ENCODE peak calls at places on chromosome 9, in eight cellular contexts. L is SK-N-SH, P is GM12878, A is A549, Z is HCT116, V is HepG2, I is H1, R is K562. K is an unnamed sample.

GRCh38 chr9:108057421-108058136 is 568.0 kb upstream of the KLF4 start:
- DNase-seq in I (no peak), P (no peak), V (no peak), Z (no peak), L (no peak), R (no peak), A (peak), K (peak)

GRCh38 chr9:135888766-135889394 is 18.5 kb downstream of the CAMSAP1 start:
- DNase-seq in L (no peak), R (no peak), A (no peak), P (no peak), I (no peak), V (no peak), Z (no peak), K (no peak)

GRCh38 chr9:133619791-133620190 is 10.6 kb upstream of the FAM163B start:
- DNase-seq in Z (no peak), P (no peak), V (no peak), L (no peak), I (no peak), A (no peak), R (no peak), K (no peak)

GRCh38 chr9:114174876-114175771 is 19.8 kb downstream of the COL27A1 start:
- DNase-seq in A (no peak), V (peak), I (no peak), R (no peak), Z (no peak), L (peak), P (no peak), K (no peak)

GRCh38 chr9:133818444-133818843 is 80.3 kb upstream of the SARDH start:
- DNase-seq in Z (no peak), I (no peak), R (no peak), V (peak), A (peak), L (no peak), P (no peak), K (no peak)

GRCh38 chr9:115225459-115226116 is 107.6 kb upstream of the TNC start:
- DNase-seq in A (no peak), P (no peak), I (no peak), V (no peak), Z (no peak), L (no peak), R (no peak), K (no peak)

GRCh38 chr9:15354713-15355112 is 47.7 kb upstream of the TTC39B start:
- DNase-seq in V (peak), Z (no peak), P (no peak), I (no peak), R (no peak), A (no peak), L (no peak), K (no peak)

GRCh38 chr9:81814404-81814793 is 113.8 kb upstream of the SPATA31D4 start:
- DNase-seq in L (no peak), Z (no peak), R (no peak), I (no peak), V (peak), A (no peak), P (no peak), K (no peak)

GRCh38 chr9:18229992-18230676 is 243.8 kb upstream of the ADAMTSL1 start:
- DNase-seq in I (no peak), P (no peak), V (no peak), L (no peak), R (no peak), A (no peak), Z (no peak), K (no peak)

GRCh38 chr9:742104-742503 is 99.4 kb upstream of the DMRT1 start:
- DNase-seq in L (no peak), P (no peak), V (no peak), A (no peak), R (no peak), I (no peak), Z (no peak), K (no peak)

GRCh38 chr9:69122086-69122390 is 52.0 kb upstream of the TJP2 start:
- DNase-seq in V (peak), I (peak), R (no peak), P (no peak), L (peak), A (peak), Z (no peak), K (no peak)

GRCh38 chr9:92963831-92964606 is 16.7 kb downstream of the FGD3 start:
- DNase-seq in L (no peak), P (peak), I (no peak), R (no peak), A (no peak), Z (no peak), V (peak), K (no peak)

GRCh38 chr9:99108131-99108530 is 3.2 kb downstream of the TGFBR1 start:
- DNase-seq in L (no peak), V (no peak), A (no peak), I (no peak), P (no peak), Z (no peak), R (no peak), K (no peak)

GRCh38 chr9:121369595-121370265 is at the start of gene STOM:
- DNase-seq in P (no peak), Z (no peak), A (no peak), V (peak), I (no peak), L (peak), R (peak), K (peak)

GRCh38 chr9:134597957-134598883 is 43.4 kb upstream of the COL5A1 start:
- DNase-seq in Z (no peak), L (peak), A (no peak), I (no peak), V (peak), R (no peak), P (no peak), K (no peak)

GRCh38 chr9:137194388-137194787 is 5.9 kb downstream of the SSNA1 start:
- DNase-seq in R (no peak), L (no peak), I (no peak), P (no peak), Z (no peak), A (no peak), V (no peak), K (no peak)
- TF ChIP-seq MAX in R (no peak), L (no peak), I (no peak), P (no peak), Z (no peak), A (no peak), V (no peak), K (no peak)

DNA sequence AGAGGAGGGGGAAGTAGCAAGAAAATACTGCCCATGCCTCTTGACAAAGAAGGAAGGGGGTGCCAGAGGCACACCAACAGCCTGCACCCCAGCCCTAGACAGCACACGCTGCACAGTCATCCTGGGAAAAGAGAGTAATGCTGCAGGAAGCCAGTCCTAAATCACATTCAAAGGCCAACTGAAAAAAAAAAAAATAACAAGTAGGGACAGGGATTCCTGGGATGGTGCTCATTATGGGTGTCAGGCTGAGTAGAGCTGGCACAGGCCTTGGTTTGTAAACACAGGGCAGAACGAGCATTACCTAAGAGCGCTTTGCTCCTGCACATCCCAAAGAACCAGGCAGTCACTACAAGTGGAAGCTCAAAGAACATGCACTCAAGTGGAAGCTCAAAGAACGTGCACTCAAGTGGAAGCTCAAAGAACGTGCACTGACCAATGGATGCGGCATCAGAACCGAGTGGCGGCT is 7.8 kb downstream of the RAPGEF1 start:
- DNase-seq in Z (no peak), L (no peak), A (no peak), V (peak), P (no peak), R (no peak), I (no peak), K (peak)
- H3K27ac ChIP-seq in Z (no peak), L (no peak), A (no peak), V (peak), P (peak), R (no peak), I (no peak), K (no peak)

GRCh38 chr9:129749575-129749974 is 3.3 kb downstream of the PTGES start:
- DNase-seq in P (no peak), Z (no peak), I (no peak), R (no peak), V (no peak), L (no peak), A (no peak), K (no peak)

GRCh38 chr9:129755151-129755550 is 2.3 kb upstream of the PTGES start:
- DNase-seq in Z (no peak), A (no peak), R (no peak), V (no peak), P (no peak), L (no peak), I (no peak), K (no peak)

GRCh38 chr9:129750010-129750409 is 2.8 kb downstream of the PTGES start:
- DNase-seq in P (no peak), V (no peak), R (no peak), L (no peak), I (no peak), Z (no peak), A (peak), K (no peak)

GRCh38 chr9:129752915-129753724 is at the start of gene PTGES:
- DNase-seq in R (peak), Z (peak), L (peak), P (no peak), A (peak), I (peak), V (no peak), K (peak)

DNA sequence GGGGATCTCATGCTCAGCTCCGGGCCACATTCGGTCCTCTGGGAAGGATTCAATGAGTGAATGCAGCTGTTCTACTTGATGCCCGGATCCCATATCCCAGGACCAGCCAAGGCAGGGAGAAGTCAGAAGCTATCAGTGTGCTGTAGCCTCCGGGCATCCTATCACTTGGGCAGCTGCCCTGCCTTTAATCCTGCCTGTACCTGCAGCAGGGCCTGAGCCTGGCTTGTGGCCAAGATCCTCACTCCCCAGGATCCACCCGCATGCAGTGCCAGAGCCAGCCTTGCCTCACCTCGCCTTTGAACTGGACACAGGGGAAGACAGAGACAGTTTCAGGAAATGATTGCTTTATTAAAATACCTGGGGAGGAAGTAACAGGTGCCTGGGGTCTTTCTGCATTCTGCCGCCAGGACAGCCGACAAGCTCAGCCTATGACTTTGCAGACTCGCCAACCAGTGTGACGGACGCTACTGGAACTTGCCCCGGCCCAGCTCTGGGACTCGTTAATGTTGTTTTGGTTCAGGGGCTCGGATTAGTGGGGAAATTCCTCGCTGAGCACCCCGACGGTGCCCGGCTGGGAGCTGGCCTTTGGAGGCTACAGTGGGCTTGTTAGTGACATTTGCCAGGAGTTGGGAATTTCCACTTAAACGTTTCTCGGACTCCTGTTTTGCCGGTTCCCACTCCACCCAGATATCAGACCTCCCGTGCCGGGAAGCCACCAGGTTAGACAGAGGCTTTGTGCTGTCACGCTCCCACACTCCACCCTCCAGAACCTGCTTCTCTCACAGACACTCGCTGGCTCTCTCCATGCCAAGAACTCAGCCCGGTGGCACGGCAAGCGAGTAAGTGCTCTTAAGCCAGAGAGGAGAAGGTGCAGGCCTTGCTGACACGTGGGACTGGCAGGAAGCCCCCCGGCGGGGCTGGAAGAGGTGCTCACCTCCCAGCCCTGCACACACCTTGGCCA is 721 bp downstream of the PTGES start:
- DNase-seq in Z (no peak), L (peak), I (no peak), V (no peak), A (no peak), P (no peak), R (no peak), K (no peak)
- TF ChIP-seq MAX in Z (peak), L (no peak), I (no peak), V (no peak), A (no peak), P (no peak), R (no peak), K (no peak)

DNA sequence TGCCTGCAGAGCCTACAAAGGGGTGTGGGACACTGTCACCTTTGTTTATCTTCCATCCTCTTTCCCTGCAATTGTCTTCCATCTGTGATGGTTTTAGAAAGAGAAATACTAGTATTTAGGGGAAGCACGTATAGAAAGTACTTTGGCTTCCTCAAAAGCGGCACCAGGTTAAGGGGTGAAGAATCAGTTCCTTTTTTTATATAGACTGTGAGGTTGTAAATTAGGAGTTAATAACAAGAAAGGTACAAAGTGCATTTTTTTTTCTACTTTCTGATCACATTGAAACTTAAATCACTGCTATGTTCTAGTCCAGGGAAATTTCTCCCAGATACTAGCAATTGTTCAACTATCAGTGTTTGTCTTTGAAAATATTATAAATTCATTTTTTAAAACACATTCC is 219.3 kb downstream of the CEMIP2 start:
- DNase-seq in V (no peak), R (no peak), Z (no peak), L (no peak), A (no peak), P (peak), I (no peak), K (no peak)
- H3K27ac ChIP-seq in V (no peak), R (no peak), Z (no peak), L (no peak), A (no peak), P (no peak), I (no peak), K (no peak)

GRCh38 chr9:104820336-104820735 is 56.4 kb downstream of the NIPSNAP3B start:
- DNase-seq in V (no peak), P (no peak), I (no peak), A (no peak), L (no peak), R (peak), Z (no peak), K (no peak)
- TF ChIP-seq MAX in V (no peak), P (no peak), I (no peak), A (no peak), L (no peak), R (no peak), Z (no peak), K (no peak)

DNA sequence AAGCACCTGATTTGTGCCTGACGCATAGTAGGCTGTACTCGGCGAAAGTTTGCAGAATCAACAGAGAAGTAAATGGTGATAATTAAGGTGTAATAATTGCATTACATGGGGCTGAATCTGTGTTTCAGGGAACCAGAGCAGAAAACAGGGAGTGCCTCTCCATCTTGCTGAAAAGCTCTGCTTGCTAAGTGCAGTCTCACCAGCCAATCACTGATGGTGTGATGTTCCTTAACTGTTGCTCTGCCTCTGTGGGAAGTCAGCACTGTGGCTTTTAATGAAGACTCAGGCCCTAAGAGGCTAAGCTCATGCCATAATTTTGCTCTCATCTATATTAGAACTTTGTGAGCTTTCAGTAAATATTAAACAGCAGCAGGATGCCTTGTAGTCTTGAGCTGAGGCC is 4.4 kb downstream of the PHF24 start:
- DNase-seq in Z (no peak), I (no peak), R (no peak), P (no peak), V (no peak), A (no peak), L (no peak), K (no peak)
- H3K27ac ChIP-seq in Z (no peak), I (no peak), R (no peak), P (no peak), V (no peak), A (no peak), L (no peak), K (no peak)

GRCh38 chr9:109319072-109319630 is 1.7 kb downstream of the EPB41L4B start:
- DNase-seq in R (no peak), I (peak), L (peak), Z (no peak), P (no peak), A (no peak), V (no peak), K (no peak)

GRCh38 chr9:109317979-109318671 is 2.7 kb downstream of the EPB41L4B start:
- DNase-seq in L (no peak), R (no peak), V (no peak), P (no peak), I (peak), A (no peak), Z (no peak), K (no peak)

GRCh38 chr9:109315889-109316640 is 4.8 kb downstream of the EPB41L4B start:
- DNase-seq in V (peak), Z (peak), I (no peak), R (no peak), A (peak), P (no peak), L (no peak), K (no peak)

GRCh38 chr9:109315480-109315879 is 5.4 kb downstream of the EPB41L4B start:
- DNase-seq in A (no peak), V (no peak), Z (no peak), I (no peak), P (no peak), L (no peak), R (no peak), K (no peak)

DNA sequence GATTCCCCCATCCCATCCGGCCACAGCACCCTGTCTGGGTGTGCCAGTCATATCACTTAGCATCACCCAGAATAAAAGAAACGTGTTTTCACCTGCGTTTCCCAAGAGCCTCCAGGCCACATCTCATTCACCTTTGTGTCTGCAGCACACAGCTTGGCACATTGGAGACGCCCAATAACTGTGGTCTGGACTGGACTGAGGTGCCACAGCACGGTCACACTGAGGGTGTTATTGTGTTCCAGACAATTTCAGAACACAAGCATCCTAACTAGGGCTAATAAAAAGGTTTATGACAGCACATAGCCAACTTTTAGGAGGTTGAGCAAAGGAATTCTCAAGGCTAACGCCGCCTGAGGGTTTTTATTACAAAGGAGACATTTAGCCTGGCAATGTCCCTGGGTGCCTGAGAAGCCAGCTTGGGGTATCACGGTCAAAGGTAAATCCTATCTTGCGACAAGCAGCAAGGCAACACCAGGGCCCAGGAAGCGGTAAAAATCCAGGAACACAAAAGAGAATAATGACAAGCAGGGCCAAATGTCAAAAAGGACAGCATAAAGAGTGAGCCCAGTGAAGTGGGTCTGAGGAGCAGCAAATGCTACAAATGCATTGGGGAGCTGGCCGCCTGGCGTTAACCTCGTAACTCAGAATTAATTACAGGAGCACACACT is 3.4 kb downstream of the EPB41L4B start:
- DNase-seq in I (no peak), R (no peak), L (peak), V (no peak), Z (no peak), P (no peak), A (no peak), K (no peak)
- TF ChIP-seq MAX in I (no peak), R (no peak), L (no peak), V (no peak), Z (no peak), P (no peak), A (no peak), K (no peak)

DNA sequence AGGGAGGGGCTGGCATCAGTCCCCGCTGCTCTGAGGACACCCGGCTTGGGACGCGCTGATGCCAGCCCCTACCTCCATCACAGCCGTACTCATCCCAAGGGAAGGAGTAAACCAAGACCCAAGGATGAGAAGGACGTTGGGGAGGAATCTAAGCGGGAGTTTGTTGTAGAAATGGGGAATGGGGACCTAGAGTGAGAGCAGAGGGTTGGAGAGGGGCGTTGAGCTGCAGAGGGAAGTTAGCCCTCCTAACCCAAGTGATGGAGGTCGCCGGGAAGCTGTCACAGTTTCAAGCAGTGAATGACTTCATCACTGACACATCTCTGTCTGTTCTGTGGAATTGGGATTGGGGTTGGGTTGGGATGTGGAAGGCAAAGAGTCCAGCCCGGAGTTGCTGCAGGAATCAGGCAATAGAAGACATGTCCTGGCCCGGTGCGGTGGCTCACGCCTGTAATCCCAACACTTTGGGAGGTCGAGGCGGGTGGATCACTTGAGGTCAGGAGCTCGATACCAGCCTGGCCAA is 759 bp upstream of the SUSD1 start:
- DNase-seq in P (no peak), A (peak), L (no peak), R (peak), I (peak), Z (no peak), V (peak), K (no peak)
- H3K27ac ChIP-seq in P (no peak), A (peak), L (no peak), R (peak), I (no peak), Z (no peak), V (peak), K (no peak)

GRCh38 chr9:38301376-38302106 is 91.0 kb upstream of the ALDH1B1 start:
- DNase-seq in P (no peak), Z (no peak), L (no peak), I (peak), R (no peak), V (no peak), A (no peak), K (no peak)
- TF ChIP-seq MAX in P (no peak), Z (no peak), L (no peak), I (no peak), R (no peak), V (no peak), A (no peak), K (no peak)

K was measured in endothelial cell of umbilical vein.